ENCODE peak calls at places on chromosomes 2 and 18, in ten cellular contexts. I is heart left ventricle, E is ovary, Z is stomach, U is IMR-90, N is tibial nerve, M is upper lobe of left lung, R is erythroblast, Q is H54, Y is spleen. A is an unnamed sample.

GRCh38 chr2:207484444-207485391 is 45.0 kb upstream of the CREB1 start:
- DNase-seq in Y (no peak), M (no peak), E (no peak), Q (no peak), I (no peak), N (no peak), U (no peak), R (no peak), Z (no peak), A (no peak)

GRCh38 chr2:109139002-109139401 is 10.0 kb downstream of the SH3RF3 start:
- DNase-seq in Q (no peak), I (no peak), E (no peak), M (no peak), Y (no peak), R (no peak), Z (no peak), N (no peak), U (no peak), A (no peak)

GRCh38 chr2:11777066-11777782 is 30.8 kb downstream of the LPIN1 start:
- DNase-seq in I (no peak), U (no peak), Q (no peak), R (no peak), Y (no peak), Z (no peak), E (no peak), N (peak), M (no peak), A (no peak)

GRCh38 chr2:128250409-128251025 is 68.2 kb downstream of the HS6ST1 start:
- DNase-seq in R (no peak), U (no peak), Y (no peak), E (no peak), Q (no peak), M (no peak), N (no peak), Z (peak), I (no peak), A (no peak)

GRCh38 chr2:68031043-68031442 is 31.8 kb downstream of the C1D start:
- DNase-seq in M (no peak), U (peak), Q (no peak), R (no peak), I (no peak), Y (no peak), E (no peak), N (no peak), Z (no peak), A (no peak)

GRCh38 chr2:7703523-7704144 is 786.4 kb downstream of the RNF144A start:
- DNase-seq in Y (no peak), M (no peak), Q (no peak), I (no peak), E (no peak), N (no peak), U (no peak), R (no peak), Z (no peak), A (no peak)

GRCh38 chr2:134669731-134670669 is 48.8 kb downstream of the TMEM163 start:
- DNase-seq in N (peak), Q (no peak), R (no peak), I (no peak), U (no peak), Y (peak), Z (no peak), M (peak), E (peak), A (no peak)

GRCh38 chr2:69104281-69104680 is 91.3 kb downstream of the ANTXR1 start:
- DNase-seq in Z (no peak), Y (no peak), Q (no peak), M (no peak), N (peak), I (no peak), E (peak), R (no peak), U (no peak), A (no peak)

GRCh38 chr18:52237551-52237950 is 102.4 kb upstream of the DCC start:
- DNase-seq in Z (no peak), I (no peak), N (no peak), R (no peak), Y (no peak), E (no peak), M (no peak), Q (no peak), U (peak), A (no peak)

GRCh38 chr2:118505436-118505835 is 342.0 kb downstream of the EN1 start:
- DNase-seq in Q (no peak), N (no peak), I (no peak), M (no peak), U (no peak), E (no peak), Z (no peak), Y (no peak), R (no peak), A (no peak)

GRCh38 chr2:223262946-223263345 is 211.0 kb downstream of the KCNE4 start:
- DNase-seq in R (no peak), N (no peak), I (no peak), U (no peak), M (no peak), Y (no peak), Q (peak), E (no peak), Z (no peak), A (no peak)

GRCh38 chr2:19104503-19104902 is 253.9 kb downstream of the OSR1 start:
- DNase-seq in Q (no peak), I (no peak), R (no peak), U (no peak), M (peak), E (no peak), Z (peak), N (no peak), Y (no peak), A (no peak)

GRCh38 chr2:67574230-67574629 is 177.1 kb downstream of the ETAA1 start:
- DNase-seq in I (no peak), N (no peak), Z (no peak), U (peak), Q (no peak), E (no peak), Y (no peak), R (no peak), M (no peak), A (no peak)

GRCh38 chr18:10239138-10239537 is 215.3 kb upstream of the APCDD1 start:
- DNase-seq in Q (no peak), N (peak), Y (no peak), E (peak), I (no peak), R (no peak), Z (peak), M (peak), U (peak), A (no peak)

GRCh38 chr2:127650041-127650784 is 4.3 kb downstream of the GPR17 start:
- DNase-seq in M (no peak), R (no peak), I (no peak), E (no peak), U (no peak), N (no peak), Z (no peak), Q (no peak), Y (peak), A (no peak)

GRCh38 chr2:135078417-135078816 is 26.3 kb downstream of the RAB3GAP1 start:
- DNase-seq in Z (no peak), M (no peak), Y (no peak), E (no peak), Q (no peak), U (no peak), I (no peak), N (no peak), R (no peak), A (no peak)

GRCh38 chr2:131413148-131413747 is 49.3 kb upstream of the RAB6D start:
- DNase-seq in M (no peak), Z (no peak), Q (peak), Y (no peak), N (peak), U (peak), R (peak), E (peak), I (no peak), A (no peak)

GRCh38 chr2:102072741-102073140 is 69.8 kb upstream of the IL1R1 start:
- DNase-seq in N (no peak), Y (no peak), R (no peak), U (peak), Z (no peak), E (no peak), I (no peak), Q (no peak), M (no peak), A (no peak)

DNA sequence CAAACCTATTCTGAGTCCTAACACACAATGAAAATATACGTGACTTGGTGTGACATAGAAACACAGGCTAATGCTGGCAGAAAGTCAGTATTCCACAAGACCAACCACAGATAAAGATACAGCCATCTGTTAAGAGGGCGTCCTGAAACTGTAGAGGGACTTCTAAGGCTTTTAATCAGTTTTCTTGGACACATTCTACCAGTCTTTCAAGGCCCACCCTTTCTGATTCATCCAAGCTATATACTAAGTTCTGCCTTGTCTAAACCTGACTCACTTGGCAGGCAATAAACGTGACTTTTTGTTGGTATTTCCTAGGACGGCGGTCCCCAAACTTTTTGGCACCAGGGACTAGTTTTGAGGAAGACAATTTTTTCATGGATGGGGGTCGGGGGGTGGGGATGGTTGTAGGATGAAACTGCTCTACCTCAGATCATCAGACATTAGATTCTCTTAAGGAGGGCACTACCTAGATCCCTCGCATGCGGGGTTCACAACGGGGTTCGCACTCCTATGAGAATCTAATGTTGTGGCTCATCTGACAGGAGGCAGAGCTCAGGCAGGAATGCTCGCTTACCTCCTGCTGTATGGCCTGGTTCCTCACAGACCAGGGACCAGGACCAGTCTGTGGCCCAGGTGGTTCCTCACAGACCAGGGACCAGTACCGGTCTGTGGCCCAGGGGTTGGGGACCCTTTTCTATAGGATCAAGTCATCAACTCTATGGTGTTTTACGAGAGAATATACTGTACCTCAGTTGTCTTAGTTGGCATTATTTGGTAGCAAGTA is 61.4 kb downstream of the SP3 start:
- DNase-seq in I (no peak), M (no peak), Z (no peak), R (peak), U (peak), Q (no peak), E (no peak), N (no peak), Y (no peak), A (no peak)
- TF ChIP-seq POLR2A in I (no peak), M (no peak), Z (no peak), R (no peak), U (no peak), Q (no peak), E (no peak), N (no peak), Y (no peak), A (no peak)

GRCh38 chr2:47403829-47404228 is 873 bp downstream of the MSH2 start:
- DNase-seq in U (peak), E (no peak), M (no peak), R (peak), N (no peak), Z (peak), I (no peak), Q (no peak), Y (no peak), A (no peak)

GRCh38 chr2:47401789-47402554 is 984 bp upstream of the MSH2 start:
- DNase-seq in E (no peak), M (no peak), U (no peak), R (no peak), N (no peak), I (no peak), Q (no peak), Z (peak), Y (no peak), A (no peak)

GRCh38 chr2:47404356-47404755 is 1.4 kb downstream of the MSH2 start:
- DNase-seq in N (no peak), Q (no peak), U (no peak), Y (no peak), I (no peak), Z (peak), R (peak), M (no peak), E (no peak), A (no peak)

GRCh38 chr2:47402555-47402804 is 476 bp upstream of the MSH2 start:
- DNase-seq in R (no peak), M (no peak), U (peak), Z (no peak), I (no peak), Y (no peak), E (no peak), Q (no peak), N (no peak), A (no peak)

GRCh38 chr2:47402805-47403691 is at the start of gene MSH2:
- DNase-seq in N (peak), E (peak), Q (peak), I (peak), M (peak), R (peak), Z (peak), Y (peak), U (peak), A (peak)
- TF ChIP-seq POLR2A in N (peak), E (no peak), Q (peak), I (peak), M (peak), R (peak), Z (no peak), Y (no peak), U (no peak), A (peak)

GRCh38 chr2:113126845-113127645 is at the start of gene IL1RN:
- DNase-seq in I (peak), U (no peak), E (no peak), N (peak), Y (no peak), R (no peak), M (peak), Z (no peak), Q (no peak), A (no peak)
- TF ChIP-seq POLR2A in I (no peak), U (no peak), E (no peak), N (no peak), Y (no peak), R (peak), M (no peak), Z (no peak), Q (no peak), A (no peak)

DNA sequence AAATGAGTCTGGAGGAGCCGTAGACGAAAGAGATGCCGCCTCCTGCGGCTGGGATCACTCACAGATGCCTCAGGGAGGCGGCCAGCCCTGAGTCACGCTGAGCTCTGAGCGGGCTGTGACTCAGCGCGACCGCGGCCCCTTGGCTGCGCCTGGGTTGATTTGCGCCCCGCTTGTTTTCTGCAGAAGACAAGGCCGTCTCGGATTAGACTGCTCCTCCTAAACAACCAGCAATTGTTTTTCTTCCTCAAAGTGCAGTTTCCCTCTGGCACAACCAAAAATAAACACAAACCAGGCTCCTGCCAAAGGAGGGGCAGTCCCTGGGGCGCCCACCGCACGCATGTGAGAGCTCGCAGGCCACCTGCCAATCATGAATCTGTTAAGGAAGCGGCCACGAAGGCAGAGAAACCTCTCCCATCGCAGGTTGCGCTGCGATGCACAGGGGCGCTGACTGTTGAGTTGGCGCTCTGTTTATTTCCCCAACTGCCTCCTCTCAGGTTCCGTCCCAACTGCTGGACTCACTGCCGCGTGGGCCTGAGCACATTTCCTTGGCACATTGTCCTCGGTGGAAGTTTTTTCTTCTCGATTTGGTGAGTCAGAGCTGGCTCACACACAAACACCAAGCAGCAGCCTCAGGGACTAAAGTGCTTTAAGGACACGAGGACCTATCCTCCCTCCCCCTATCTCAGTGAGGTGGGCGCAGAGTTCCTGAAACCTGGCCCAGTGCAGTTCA is 85.2 kb upstream of the NDUFV2 start:
- DNase-seq in E (peak), M (peak), R (peak), I (peak), U (peak), Q (peak), Y (peak), Z (peak), N (peak), A (peak)
- TF ChIP-seq POLR2A in E (no peak), M (no peak), R (peak), I (no peak), U (peak), Q (peak), Y (no peak), Z (no peak), N (no peak), A (no peak)

GRCh38 chr2:241354668-241355658 is 1.1 kb upstream of the FARP2 start:
- DNase-seq in Y (peak), Q (peak), R (peak), N (peak), I (peak), M (peak), E (peak), U (peak), Z (peak), A (peak)
- TF ChIP-seq POLR2A in Y (no peak), Q (no peak), R (no peak), N (no peak), I (no peak), M (no peak), E (no peak), U (no peak), Z (no peak), A (no peak)

GRCh38 chr2:21023419-21024181 is 20.3 kb downstream of the APOB start:
- DNase-seq in Q (no peak), Y (no peak), U (no peak), R (no peak), E (no peak), I (no peak), Z (no peak), N (no peak), M (no peak), A (no peak)
- TF ChIP-seq POLR2A in Q (no peak), Y (no peak), U (no peak), R (no peak), E (no peak), I (no peak), Z (no peak), N (no peak), M (no peak), A (no peak)

DNA sequence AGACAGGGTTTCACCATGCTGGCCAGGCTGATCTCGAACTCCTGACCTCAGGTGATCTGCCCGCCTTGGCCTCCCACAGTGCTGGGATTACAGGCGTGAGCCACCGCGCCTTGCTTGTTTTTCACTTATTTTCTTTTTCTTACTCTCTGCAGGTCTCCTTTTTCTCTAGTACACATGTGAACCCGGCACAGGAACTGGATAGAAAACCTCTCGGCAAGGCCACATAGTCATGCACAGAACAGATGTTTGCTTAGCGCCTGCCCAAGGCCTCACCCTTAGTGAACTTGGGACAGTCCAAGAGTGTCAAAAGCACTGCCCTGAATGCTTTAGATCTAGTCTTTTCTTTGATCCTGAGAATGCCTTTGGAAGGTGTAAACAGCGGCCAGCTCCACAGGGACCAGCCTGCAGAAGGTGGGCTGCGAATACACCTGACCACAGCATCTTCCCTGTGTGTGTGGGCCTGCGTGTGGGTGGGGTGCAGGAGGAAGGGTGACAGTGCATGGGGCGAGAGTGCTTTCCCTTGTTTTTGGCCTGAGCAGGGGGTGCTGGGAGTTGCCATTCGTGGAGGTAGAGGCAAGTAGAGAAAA is 27.0 kb downstream of the IMPA2 start:
- DNase-seq in M (no peak), Z (peak), Q (no peak), U (no peak), E (no peak), I (no peak), Y (no peak), N (no peak), R (no peak), A (no peak)
- TF ChIP-seq POLR2A in M (no peak), Z (no peak), Q (no peak), U (no peak), E (no peak), I (no peak), Y (no peak), N (no peak), R (no peak), A (no peak)

DNA sequence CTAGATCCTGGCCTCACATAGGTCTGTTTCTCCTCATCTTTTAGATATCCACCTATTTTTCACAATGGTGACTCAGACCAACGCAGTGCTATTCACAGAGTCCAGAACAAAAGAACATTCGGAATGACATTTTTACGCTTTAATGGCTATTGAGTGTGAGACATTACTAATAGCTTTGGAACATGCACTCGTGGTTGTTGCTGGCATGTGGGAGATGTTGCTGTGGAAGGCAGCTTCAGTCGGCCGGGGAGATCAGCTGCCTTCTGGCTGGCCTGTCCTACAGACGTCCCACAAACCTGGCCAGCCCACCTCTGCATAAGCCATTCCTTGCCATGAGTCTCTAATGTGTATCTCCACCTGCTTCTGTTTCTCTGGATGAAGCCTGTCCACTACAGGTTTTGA is 3.4 kb downstream of the MBP start:
- DNase-seq in U (peak), I (no peak), N (no peak), E (no peak), Q (no peak), M (no peak), Y (no peak), R (no peak), Z (no peak), A (no peak)
- TF ChIP-seq POLR2A in U (no peak), I (no peak), N (no peak), E (no peak), Q (no peak), M (no peak), Y (no peak), R (no peak), Z (no peak), A (no peak)

A was measured in esophagus squamous epithelium.